ENCODE peak calls at places on chromosomes 6 and 20, in six cellular contexts. G, I, W, H, L and S are unnamed samples.
A peak's percentile ranks its signal among the peaks of the same experiment; 100 is the strongest.

GRCh38 chr20:10565191-10565921 is 108.4 kb downstream of the JAG1 start:
- DNase-seq in G (peak; percentile 93), W (peak; percentile 66), L (peak; percentile 60), I (peak; percentile 50), H (no peak), S (peak; percentile 97)

GRCh38 chr20:1313236-1313964 is 15.5 kb downstream of the SDCBP2 start:
- DNase-seq in L (peak; percentile 83), G (peak; percentile 82), W (peak; percentile 31), H (peak; percentile 89), I (peak; percentile 60), S (peak; percentile 90)

GRCh38 chr6:110731898-110732297 is 83.4 kb downstream of the CDK19 start:
- DNase-seq in H (no peak), L (no peak), I (no peak), G (peak; percentile 10), W (no peak), S (no peak)

GRCh38 chr6:105397987-105398386 is 4.9 kb downstream of the PREP start:
- DNase-seq in L (peak; percentile 38), I (no peak), W (no peak), H (no peak), G (no peak), S (no peak)

GRCh38 chr20:10671850-10672578 is 1.8 kb downstream of the JAG1 start:
- DNase-seq in G (peak; percentile 67), H (peak; percentile 83), I (peak; percentile 85), W (no peak), L (peak; percentile 50), S (no peak)

GRCh38 chr6:40395066-40395697 is 192.0 kb downstream of the LRFN2 start:
- DNase-seq in H (no peak), G (no peak), I (no peak), L (no peak), W (no peak), S (no peak)

GRCh38 chr6:99412065-99412464 is 13.0 kb downstream of the PNISR start:
- DNase-seq in H (no peak), I (no peak), L (no peak), G (no peak), W (no peak), S (no peak)

GRCh38 chr20:44979090-44979621 is 12.8 kb downstream of the STK4 start:
- DNase-seq in I (no peak), H (no peak), W (peak; percentile 63), G (no peak), L (no peak), S (peak; percentile 59)

GRCh38 chr6:2988426-2989331 is 11.0 kb upstream of the NQO2 start:
- DNase-seq in G (peak; percentile 92), H (peak; percentile 94), I (peak; percentile 94), W (peak; percentile 95), L (peak; percentile 95), S (peak; percentile 90)

GRCh38 chr6:105608711-105609374 is 206.0 kb upstream of the PREP start:
- DNase-seq in L (no peak), G (peak; percentile 86), W (peak; percentile 96), I (peak; percentile 38), H (no peak), S (peak; percentile 63)

GRCh38 chr20:48273843-48274242 is 488.6 kb upstream of the SULF2 start:
- DNase-seq in G (no peak), W (no peak), H (no peak), L (no peak), I (no peak), S (no peak)

GRCh38 chr6:89842228-89842627 is 12.5 kb downstream of the CASP8AP2 start:
- DNase-seq in I (no peak), L (no peak), G (peak; percentile 54), H (no peak), W (no peak), S (no peak)

GRCh38 chr20:11786108-11786507 is 131.6 kb upstream of the BTBD3 start:
- DNase-seq in G (no peak), I (no peak), W (no peak), H (no peak), L (no peak), S (no peak)

GRCh38 chr6:12279322-12280098 is 10.7 kb upstream of the EDN1 start:
- DNase-seq in H (no peak), I (no peak), L (no peak), W (no peak), G (peak; percentile 33), S (no peak)

GRCh38 chr6:22956029-22956715 is 386.8 kb downstream of the HDGFL1 start:
- DNase-seq in W (no peak), H (no peak), G (no peak), L (peak; percentile 3), I (no peak), S (no peak)

GRCh38 chr6:142802124-142802523 is 142.9 kb downstream of the HIVEP2 start:
- DNase-seq in L (peak; percentile 26), H (no peak), I (no peak), G (peak; percentile 99), W (peak; percentile 98), S (peak; percentile 96)

GRCh38 chr6:36516559-36516958 is 30.7 kb downstream of the STK38 start:
- DNase-seq in H (no peak), W (no peak), I (no peak), G (no peak), L (no peak), S (no peak)

GRCh38 chr20:63580796-63581461 is 6.9 kb upstream of the HELZ2 start:
- DNase-seq in G (peak; percentile 60), I (no peak), W (peak; percentile 31), L (peak; percentile 44), H (peak; percentile 63), S (peak; percentile 61)

GRCh38 chr6:9890893-9891292 is 524.0 kb downstream of the TFAP2A start:
- DNase-seq in H (no peak), L (no peak), G (no peak), W (no peak), I (no peak), S (no peak)
- TF ChIP-seq CTCF in H (no peak), L (no peak), G (no peak), W (no peak), I (no peak), S (no peak)

DNA sequence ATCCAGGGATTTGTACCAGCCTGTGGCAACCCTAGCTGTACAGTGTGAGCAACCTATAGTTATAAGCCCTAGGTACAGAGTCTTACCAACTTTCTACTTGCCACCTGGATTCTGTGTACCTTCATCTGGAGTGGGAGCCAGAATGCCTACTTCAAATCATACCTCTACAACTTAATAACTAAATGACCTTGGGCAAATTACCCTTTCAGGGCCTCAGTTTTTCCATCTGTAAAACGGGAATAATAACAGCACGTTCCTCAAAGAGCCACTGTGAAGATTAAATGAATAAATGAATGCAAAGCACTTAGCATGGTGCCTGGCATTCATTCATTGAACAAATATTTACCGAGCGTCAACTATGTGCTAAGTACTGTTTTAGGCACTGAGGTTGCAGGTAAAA is 50.7 kb upstream of the FAM210B start:
- DNase-seq in L (no peak), I (no peak), H (no peak), W (no peak), G (no peak), S (no peak)
- H3K4me3 ChIP-seq in L (no peak overlapping the region), I (no peak overlapping the region), H (no peak overlapping the region), W (no peak overlapping the region), G (no peak overlapping the region), S (no peak overlapping the region)

DNA sequence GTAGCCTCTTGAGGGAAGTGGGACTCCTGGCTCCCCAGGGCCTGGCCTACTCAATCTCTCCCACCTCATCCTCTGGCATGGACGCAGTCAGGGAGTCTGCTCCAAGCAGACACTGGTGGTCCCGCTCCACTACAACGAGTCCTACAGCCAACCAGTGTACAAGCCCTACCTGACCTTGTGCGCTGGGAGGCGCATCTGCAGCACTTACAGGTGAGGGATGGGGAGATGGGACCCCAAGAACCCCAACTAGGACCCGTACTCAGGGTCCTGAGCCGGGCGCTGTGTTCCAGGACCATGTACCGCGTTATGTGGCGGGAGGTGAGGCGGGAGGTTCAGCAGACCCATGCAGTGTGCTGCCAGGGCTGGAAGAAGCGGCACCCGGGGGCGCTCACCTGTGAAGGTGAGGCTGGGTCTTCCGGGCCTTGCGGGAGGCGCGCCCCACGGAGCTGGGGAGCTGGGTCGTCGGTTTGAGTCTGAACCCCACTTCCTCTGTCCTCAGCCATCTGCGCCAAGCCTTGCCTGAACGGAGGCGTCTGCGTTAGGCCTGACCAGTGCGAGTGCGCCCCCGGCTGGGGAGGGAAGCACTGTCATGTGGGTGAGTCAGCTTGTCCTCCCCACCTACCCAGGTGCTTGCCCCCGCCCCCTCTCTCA is 2.1 kb downstream of the EGFL8 start:
- DNase-seq in G (no peak), W (no peak), I (peak; percentile 57), L (no peak), H (no peak), S (no peak)
- TF ChIP-seq CTCF in G (no peak), W (peak; percentile 49), I (no peak), L (peak; percentile 4), H (no peak), S (no peak)

GRCh38 chr20:43926287-43926686 is 11.6 kb downstream of the TOX2 start:
- DNase-seq in L (no peak), I (no peak), G (no peak), W (no peak), H (no peak), S (no peak)
- H3K4me3 ChIP-seq in L (no peak overlapping the region), I (no peak overlapping the region), G (no peak overlapping the region), W (no peak overlapping the region), H (no peak overlapping the region), S (no peak overlapping the region)

DNA sequence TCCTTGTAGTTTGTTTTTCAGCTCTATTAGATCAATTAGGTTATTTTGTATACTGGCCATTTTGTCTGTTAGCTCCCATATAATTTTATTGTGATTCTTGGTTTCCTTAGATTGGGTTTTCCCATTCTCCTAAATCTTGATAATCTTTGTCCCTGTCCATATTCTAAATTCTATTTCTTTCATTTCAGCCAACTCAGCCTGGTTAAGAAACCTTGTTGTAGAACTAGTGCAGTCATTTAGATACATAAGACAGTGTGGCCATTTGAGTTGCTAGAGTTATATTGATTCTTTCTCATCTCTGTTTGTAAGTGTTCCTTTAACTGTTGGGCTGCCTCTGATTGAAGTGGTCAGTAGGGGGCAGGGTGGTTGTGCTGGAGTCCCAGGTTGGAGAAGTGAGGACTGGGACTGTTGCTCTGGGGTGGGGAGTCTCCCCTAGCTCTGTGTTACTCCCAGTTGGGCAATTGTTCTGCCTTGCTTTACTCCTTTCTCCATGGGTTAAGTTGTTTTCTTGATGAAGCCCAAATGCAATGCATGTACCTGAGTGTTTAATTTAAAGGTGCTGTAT is 98.8 kb upstream of the NRN1 start:
- DNase-seq in L (no peak), I (no peak), H (no peak), G (no peak), W (no peak), S (no peak)
- TF ChIP-seq CTCF in L (no peak), I (no peak), H (no peak), G (peak; percentile 3), W (no peak), S (no peak)

DNA sequence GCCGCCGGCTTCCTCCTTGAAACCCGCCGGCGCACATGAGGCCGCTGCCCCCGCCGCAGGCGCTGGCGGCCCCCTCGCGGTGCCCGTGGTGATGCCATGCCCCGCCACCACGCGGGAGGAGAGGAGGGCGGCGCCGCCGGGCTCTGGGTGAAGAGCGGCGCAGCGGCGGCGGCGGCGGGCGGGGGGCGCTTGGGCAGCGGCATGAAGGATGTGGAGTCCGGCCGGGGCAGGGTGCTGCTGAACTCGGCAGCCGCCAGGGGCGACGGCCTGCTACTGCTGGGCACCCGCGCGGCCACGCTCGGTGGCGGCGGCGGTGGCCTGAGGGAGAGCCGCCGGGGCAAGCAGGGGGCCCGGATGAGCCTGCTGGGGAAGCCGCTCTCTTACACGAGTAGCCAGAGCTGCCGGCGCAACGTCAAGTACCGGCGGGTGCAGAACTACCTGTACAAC is 253 bp downstream of the KCNQ5 start:
- DNase-seq in W (no peak), G (no peak), H (peak; percentile 77), L (peak; percentile 87), I (peak; percentile 61), S (peak; percentile 43)
- H3K4me3 ChIP-seq in W (peak overlapping the region; percentile 67), G (peak overlapping the region; percentile 53), H (peak overlapping the region; percentile 41), L (peak overlapping the region; percentile 70), I (no peak overlapping the region), S (peak overlapping the region; percentile 67)